ENCODE peak calls at places on chromosomes 5 and 9, in six cellular contexts. N is cardiac muscle cell, L is AG04450, U is fibroblast of pulmonary artery, Z is HFFc6, V is BJ. H is an unnamed sample.

GRCh38 chr9:131334568-131335105 is 45.1 kb downstream of the PLPP7 start:
- DNase-seq in L (peak; percentile 16), Z (no peak), U (no peak), V (no peak), N (peak; percentile 90), H (no peak)

GRCh38 chr5:178496661-178497060 is 93.5 kb downstream of the COL23A1 start:
- DNase-seq in L (no peak), U (no peak), N (no peak), Z (no peak), V (no peak), H (peak; percentile 10)

GRCh38 chr9:82466616-82467251 is 478.2 kb downstream of the SPATA31D1 start:
- DNase-seq in Z (no peak), U (peak; percentile 18), L (no peak), V (no peak), N (peak; percentile 65), H (no peak)

GRCh38 chr5:135371738-135372232 is 27.2 kb downstream of the MACROH2A1 start:
- DNase-seq in N (no peak), V (peak; percentile 56), U (no peak), L (no peak), Z (peak; percentile 58), H (no peak)

GRCh38 chr9:119218293-119218692 is 150.9 kb downstream of the BRINP1 start:
- DNase-seq in Z (no peak), U (no peak), N (no peak), L (no peak), V (no peak), H (no peak)

GRCh38 chr9:120186276-120186675 is 393.7 kb downstream of the CDK5RAP2 start:
- DNase-seq in U (no peak), V (no peak), L (no peak), Z (no peak), N (no peak), H (no peak)

GRCh38 chr9:130421802-130422276 is 22.9 kb upstream of the ASS1 start:
- DNase-seq in N (no peak), U (peak; percentile 42), Z (peak; percentile 26), L (peak; percentile 81), V (no peak), H (no peak)

GRCh38 chr9:127280880-127281660 is 16.5 kb downstream of the GARNL3 start:
- DNase-seq in U (no peak), N (no peak), Z (no peak), V (no peak), L (no peak), H (no peak)

GRCh38 chr9:127930298-127931091 is at the start of gene PIP5KL1:
- DNase-seq in V (no peak), Z (peak; percentile 72), N (peak; percentile 92), L (no peak), U (peak; percentile 82), H (no peak)

GRCh38 chr9:21605489-21605931 is 123.4 kb upstream of the IFNE start:
- DNase-seq in L (peak; percentile 42), V (peak; percentile 80), Z (peak; percentile 56), N (no peak), U (peak; percentile 97), H (peak; percentile 64)

GRCh38 chr5:178114325-178115135 is 1.2 kb downstream of the N4BP3 start:
- DNase-seq in L (no peak), N (peak; percentile 50), Z (no peak), U (no peak), V (no peak), H (no peak)

GRCh38 chr5:139141841-139142240 is 56.3 kb downstream of the SIL1 start:
- DNase-seq in V (no peak), L (peak; percentile 41), N (no peak), U (peak; percentile 82), Z (peak; percentile 49), H (peak; percentile 30)

GRCh38 chr5:72525816-72526215 is 18.6 kb upstream of the ZNF366 start:
- DNase-seq in U (peak; percentile 94), Z (peak; percentile 92), L (peak; percentile 41), N (no peak), V (peak; percentile 68), H (peak; percentile 65)

GRCh38 chr5:42590566-42590965 is 166.1 kb upstream of the CCDC152 start:
- DNase-seq in Z (no peak), L (no peak), U (no peak), V (no peak), N (no peak), H (no peak)

GRCh38 chr5:157354825-157355224 is 88.9 kb downstream of the CYFIP2 start:
- DNase-seq in N (no peak), L (no peak), U (no peak), Z (no peak), V (no peak), H (no peak)

GRCh38 chr9:123268950-123269302 is 540 bp upstream of the STRBP start:
- DNase-seq in V (no peak), Z (no peak), L (no peak), U (no peak), N (no peak), H (no peak)

GRCh38 chr5:90144625-90145327 is 264.8 kb downstream of the CETN3 start:
- DNase-seq in Z (no peak), N (no peak), V (no peak), U (peak; percentile 77), L (no peak), H (no peak)

GRCh38 chr9:71778085-71778484 is 9.8 kb upstream of the CEMIP2 start:
- DNase-seq in N (no peak), L (no peak), U (no peak), Z (no peak), V (no peak), H (no peak)

GRCh38 chr9:35114921-35115341 is 731 bp downstream of the ATOSB start:
- DNase-seq in U (peak; percentile 29), V (no peak), N (peak; percentile 45), L (no peak), Z (peak; percentile 47), H (no peak)

GRCh38 chr5:76325876-76326491 is 77.1 kb upstream of the IQGAP2 start:
- DNase-seq in N (no peak), V (no peak), L (no peak), Z (no peak), U (no peak), H (no peak)

GRCh38 chr5:175059687-175060194 is 335.4 kb downstream of the MSX2 start:
- DNase-seq in L (peak; percentile 13), N (peak; percentile 82), Z (no peak), V (no peak), U (no peak), H (no peak)

GRCh38 chr5:112205840-112206239 is 213.2 kb downstream of the EPB41L4A start:
- DNase-seq in V (no peak), L (no peak), Z (no peak), U (no peak), N (peak; percentile 9), H (no peak)

GRCh38 chr5:143454936-143455516 is 51.5 kb upstream of the NR3C1 start:
- DNase-seq in U (no peak), V (no peak), L (no peak), Z (no peak), N (no peak), H (no peak)
- TF ChIP-seq CTCF in U (no peak), V (no peak), L (no peak), Z (no peak), N (no peak), H (no peak)

DNA sequence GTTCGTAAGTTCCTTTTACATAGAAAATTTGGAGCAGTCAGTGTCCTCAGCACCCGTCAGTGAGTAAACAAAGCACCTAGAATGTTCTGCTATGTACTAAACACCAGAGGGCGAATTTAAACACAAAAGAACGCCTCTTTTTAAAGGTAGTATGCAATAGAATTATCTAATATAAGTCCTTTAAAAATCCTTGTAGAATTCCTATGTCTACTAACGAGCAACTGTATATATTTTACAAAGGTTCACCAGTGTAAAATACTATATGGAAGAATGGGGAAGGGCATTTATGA is 499 bp upstream of the TMEM232 start:
- DNase-seq in V (no peak), Z (no peak), N (peak; percentile 10), U (no peak), L (no peak), H (no peak)
- TF ChIP-seq CTCF in V (no peak), Z (peak; percentile 42), N (no peak), U (peak; percentile 20), L (peak; percentile 16), H (peak; percentile 1)

DNA sequence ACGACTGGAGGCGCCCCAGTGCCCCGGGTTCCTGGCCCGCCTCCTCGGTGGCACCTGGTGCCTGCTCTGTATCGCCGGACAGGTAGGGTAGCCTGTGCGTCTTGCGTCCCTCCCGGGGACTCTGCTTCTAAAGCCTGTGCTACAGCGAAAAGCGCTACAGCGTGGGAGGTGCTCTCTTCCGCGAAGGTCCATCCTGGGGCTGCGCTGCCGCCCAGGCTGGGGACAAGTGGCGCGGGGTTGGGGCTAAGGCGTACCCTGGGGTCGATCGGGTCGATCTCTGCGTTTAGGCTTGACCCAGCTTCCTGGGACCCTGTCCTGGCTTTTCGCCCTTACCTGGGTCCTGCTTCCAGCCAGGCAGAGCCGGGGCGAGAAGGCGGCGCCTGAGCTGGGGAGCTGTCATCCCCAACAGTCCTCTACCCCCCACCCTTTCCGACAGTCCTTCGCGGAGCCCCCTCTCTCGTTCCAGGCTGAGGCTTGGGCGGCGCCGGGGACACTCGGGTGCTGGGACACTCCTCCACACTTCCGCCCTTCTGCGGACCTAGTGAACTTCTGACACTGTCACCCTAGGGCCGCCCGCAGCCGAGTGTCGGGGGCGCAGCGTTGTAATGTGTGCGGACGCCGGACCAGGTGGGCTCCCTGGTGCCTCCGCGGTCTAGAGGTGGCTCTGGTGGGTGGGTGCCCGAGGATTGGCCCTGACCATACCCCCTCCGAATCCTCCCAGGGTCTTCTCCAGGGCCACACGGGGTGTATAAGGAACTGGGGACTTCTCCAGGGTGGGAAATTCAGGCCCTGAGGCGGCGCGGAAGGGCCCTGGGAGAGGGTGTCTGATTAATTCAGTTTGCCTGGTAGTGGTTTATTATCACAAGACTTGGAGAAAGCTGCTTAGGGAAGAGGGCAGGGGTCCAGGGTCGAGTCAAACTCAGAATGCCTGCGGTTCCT is 328.2 kb downstream of the SH3GL2 start:
- DNase-seq in V (no peak), Z (no peak), L (no peak), U (no peak), N (peak; percentile 7), H (no peak)
- TF ChIP-seq CTCF in V (no peak), Z (no peak), L (no peak), U (no peak), N (no peak), H (no peak)

GRCh38 chr5:141398608-141399007 is 861 bp downstream of the PCDHGB5 start:
- DNase-seq in V (no peak), U (no peak), N (no peak), Z (no peak), L (no peak), H (no peak)

GRCh38 chr5:141389153-141390042 is 1.9 kb downstream of the PCDHGB4 start:
- DNase-seq in V (no peak), N (no peak), U (no peak), Z (no peak), L (no peak), H (no peak)

GRCh38 chr5:141388661-141389060 is 1.2 kb downstream of the PCDHGB4 start:
- DNase-seq in N (no peak), Z (no peak), L (no peak), V (no peak), U (no peak), H (no peak)

GRCh38 chr5:141393267-141393666 is 834 bp downstream of the PCDHGA8 start:
- DNase-seq in Z (no peak), L (no peak), N (no peak), V (no peak), U (no peak), H (no peak)

GRCh38 chr5:141392429-141393198 is at the start of gene PCDHGA8:
- DNase-seq in N (no peak), U (peak; percentile 33), V (no peak), Z (no peak), L (no peak), H (no peak)
- TF ChIP-seq CTCF in N (no peak), U (peak; percentile 17), V (peak; percentile 18), Z (peak; percentile 57), L (peak; percentile 23), H (peak; percentile 3)

GRCh38 chr5:149863830-149864229 is 80.8 kb downstream of the PDE6A start:
- DNase-seq in V (no peak), N (no peak), Z (no peak), U (no peak), L (no peak), H (no peak)
- TF ChIP-seq CTCF in V (no peak), N (no peak), Z (no peak), U (no peak), L (no peak), H (no peak)

H was measured in AG09319.